ENCODE peak calls at places on chromosomes 3 and 15, in seven cellular contexts. F is endothelial cell; M is AG04450; S is activated CD8-positive, alpha-beta memory T cell treated with anti-CD3 and anti-CD28 coated beads, Interleukin-2, amount 50 U/mL, for 4 hours; T is cardiac fibroblast; Q is activated CD4-positive, alpha-beta memory T cell treated with anti-CD3 and anti-CD28 coated beads, Interleukin-2, amount 10 ng/mL, durations not matched to agents 7 days and 5 days; W is cardiac muscle cell. X is an unnamed sample.

GRCh38 chr3:183160616-183161015 is 1.9 kb downstream of the LAMP3 start:
- DNase-seq in F (no peak), M (no peak), S (no peak), T (no peak), Q (no peak), W (no peak), X (no peak)

GRCh38 chr15:32919749-32920414 is 202.1 kb downstream of the GREM1 start:
- DNase-seq in F (no peak), M (peak; percentile 94), S (no peak), T (peak; percentile 94), Q (no peak), W (no peak), X (peak; percentile 97)

GRCh38 chr3:42102569-42102968 is 11.4 kb downstream of the TRAK1 start:
- DNase-seq in F (no peak), M (no peak), S (no peak), T (no peak), Q (no peak), W (no peak), X (no peak)

GRCh38 chr15:32718822-32719716 is 1.3 kb downstream of the GREM1 start:
- DNase-seq in F (peak; percentile 22), M (no peak), S (no peak), T (no peak), Q (no peak), W (peak; percentile 51), X (no peak)

GRCh38 chr3:186319988-186320387 is 42.0 kb downstream of the DGKG start:
- DNase-seq in F (no peak), M (no peak), S (no peak), T (no peak), Q (no peak), W (no peak), X (no peak)

GRCh38 chr3:59247402-59247841 is 197.6 kb upstream of the CFAP20DC start:
- DNase-seq in F (no peak), M (no peak), S (no peak), T (no peak), Q (no peak), W (no peak), X (no peak)

GRCh38 chr3:48130321-48130881 is 57.8 kb downstream of the CDC25A start:
- DNase-seq in F (no peak), M (peak; percentile 72), S (no peak), T (peak; percentile 95), Q (no peak), W (no peak), X (peak; percentile 85)

GRCh38 chr15:31792611-31793199 is 237.6 kb upstream of the CHRNA7 start:
- DNase-seq in F (no peak), M (no peak), S (no peak), T (no peak), Q (no peak), W (no peak), X (no peak)

GRCh38 chr15:88981244-88982215 is 68.4 kb upstream of the MFGE8 start:
- DNase-seq in F (no peak), M (no peak), S (no peak), T (no peak), Q (no peak), W (no peak), X (peak; percentile 14)

GRCh38 chr3:166248784-166249183 is 411.6 kb upstream of the BCHE start:
- DNase-seq in F (no peak), M (no peak), S (no peak), T (no peak), Q (no peak), W (no peak), X (no peak)

GRCh38 chr15:89378699-89379422 is 44.2 kb upstream of the POLG start:
- DNase-seq in F (no peak), M (no peak), S (peak; percentile 30), T (no peak), Q (no peak), W (no peak), X (no peak)

GRCh38 chr15:66661432-66662096 is 40.5 kb upstream of the SMAD6 start:
- DNase-seq in F (no peak), M (no peak), S (no peak), T (peak; percentile 54), Q (no peak), W (no peak), X (no peak)

GRCh38 chr15:90557651-90558084 is 27.9 kb downstream of the CRTC3 start:
- DNase-seq in F (no peak), M (no peak), S (no peak), T (peak; percentile 96), Q (no peak), W (peak; percentile 42), X (no peak)

GRCh38 chr3:194367992-194368841 is 1.3 kb downstream of the LRRC15 start:
- DNase-seq in F (no peak), M (no peak), S (no peak), T (peak; percentile 21), Q (no peak), W (no peak), X (no peak)

GRCh38 chr3:129627350-129628168 is 21.1 kb upstream of the PLXND1 start:
- DNase-seq in F (peak; percentile 74), M (no peak), S (peak; percentile 65), T (peak; percentile 89), Q (peak; percentile 73), W (peak; percentile 78), X (peak; percentile 66)

GRCh38 chr15:101105059-101105851 is 146.6 kb downstream of the CHSY1 start:
- DNase-seq in F (no peak), M (no peak), S (no peak), T (no peak), Q (no peak), W (no peak), X (no peak)

GRCh38 chr3:47850803-47851417 is 48.0 kb downstream of the DHX30 start:
- DNase-seq in F (no peak), M (no peak), S (no peak), T (no peak), Q (no peak), W (no peak), X (no peak)

GRCh38 chr3:126360714-126361060 is 3.5 kb upstream of the KLF15 start:
- DNase-seq in F (no peak), M (no peak), S (no peak), T (no peak), Q (no peak), W (no peak), X (no peak)

GRCh38 chr15:88467935-88468528 is 524 bp downstream of the MRPS11 start:
- DNase-seq in F (peak; percentile 31), M (no peak), S (no peak), T (peak; percentile 19), Q (no peak), W (peak; percentile 13), X (no peak)

GRCh38 chr3:101687142-101687931 is 819 bp upstream of the RPL24 start:
- DNase-seq in F (no peak), M (no peak), S (no peak), T (no peak), Q (no peak), W (no peak), X (no peak)

GRCh38 chr15:92074161-92074560 is 220.7 kb downstream of the SLCO3A1 start:
- DNase-seq in F (no peak), M (no peak), S (no peak), T (no peak), Q (no peak), W (no peak), X (no peak)

GRCh38 chr15:49225572-49226281 is 55.7 kb downstream of the GALK2 start:
- DNase-seq in F (peak; percentile 63), M (no peak), S (no peak), T (peak; percentile 72), Q (no peak), W (peak; percentile 79), X (no peak)

GRCh38 chr15:74196175-74196574 is 6.4 kb downstream of the STRA6 start:
- DNase-seq in F (no peak), M (peak; percentile 72), S (no peak), T (peak; percentile 97), Q (no peak), W (peak; percentile 75), X (peak; percentile 80)

GRCh38 chr3:162719684-162720341 is 1223.2 kb downstream of the OTOL1 start:
- DNase-seq in F (no peak), M (peak; percentile 74), S (no peak), T (peak; percentile 88), Q (no peak), W (peak; percentile 8), X (peak; percentile 93)

GRCh38 chr3:99499235-99499798 is 139.1 kb upstream of the COL8A1 start:
- DNase-seq in F (peak; percentile 49), M (no peak), S (no peak), T (peak; percentile 78), Q (no peak), W (peak; percentile 57), X (no peak)

GRCh38 chr3:179811321-179812095 is 158.7 kb downstream of the USP13 start:
- DNase-seq in F (peak; percentile 49), M (peak; percentile 65), S (no peak), T (peak; percentile 75), Q (peak; percentile 18), W (peak; percentile 70), X (peak; percentile 84)

GRCh38 chr3:22947741-22948140 is 255.4 kb upstream of the UBE2E2 start:
- DNase-seq in F (no peak), M (no peak), S (no peak), T (no peak), Q (no peak), W (no peak), X (no peak)

GRCh38 chr3:138449490-138449889 is 15.1 kb downstream of the ESYT3 start:
- DNase-seq in F (no peak), M (no peak), S (no peak), T (no peak), Q (no peak), W (no peak), X (no peak)

GRCh38 chr3:42122261-42123011 is 31.3 kb downstream of the TRAK1 start:
- DNase-seq in F (no peak), M (no peak), S (no peak), T (no peak), Q (no peak), W (no peak), X (no peak)

GRCh38 chr15:92149029-92149428 is 244.7 kb upstream of the ST8SIA2 start:
- DNase-seq in F (no peak), M (no peak), S (no peak), T (no peak), Q (no peak), W (no peak), X (no peak)

GRCh38 chr3:41095702-41096101 is 103.6 kb upstream of the CTNNB1 start:
- DNase-seq in F (no peak), M (no peak), S (no peak), T (peak; percentile 9), Q (no peak), W (no peak), X (no peak)

GRCh38 chr3:170044795-170045244 is 7.0 kb downstream of the GPR160 start:
- DNase-seq in F (no peak), M (no peak), S (no peak), T (no peak), Q (no peak), W (no peak), X (no peak)

GRCh38 chr3:105647047-105647446 is 221.8 kb downstream of the CBLB start:
- DNase-seq in F (no peak), M (peak; percentile 70), S (no peak), T (peak; percentile 89), Q (no peak), W (no peak), X (peak; percentile 85)

GRCh38 chr3:133834621-133835417 is 29.2 kb downstream of the SRPRB start:
- DNase-seq in F (no peak), M (no peak), S (no peak), T (no peak), Q (peak; percentile 10), W (no peak), X (no peak)

GRCh38 chr15:33310481-33311311 is at the start of gene RYR3:
- DNase-seq in F (peak; percentile 50), M (no peak), S (no peak), T (peak; percentile 6), Q (no peak), W (peak; percentile 77), X (no peak)

GRCh38 chr15:53974121-53974520 is 4.1 kb upstream of the UNC13C start:
- DNase-seq in F (no peak), M (no peak), S (no peak), T (no peak), Q (no peak), W (no peak), X (no peak)